ENCODE peak calls at places on chromosomes 11 and 22, in nine cellular contexts. D is HFF-Myc, H is RWPE1, F is H9, Y is mucosa of descending colon, W is body of pancreas, J is neural progenitor cell, A is prostate gland, V is astrocyte of the spinal cord. E is an unnamed sample.

GRCh38 chr11:94835571-94835970 is 67.4 kb downstream of the AMOTL1 start:
- DNase-seq in D (no peak), H (peak), F (no peak), Y (no peak), W (no peak), J (no peak), A (no peak), V (peak), E (no peak)

GRCh38 chr11:128428876-128429416 is 158.4 kb downstream of the ETS1 start:
- DNase-seq in D (no peak), H (no peak), F (no peak), Y (no peak), W (no peak), J (peak), A (no peak), V (no peak), E (no peak)

GRCh38 chr22:42356547-42356946 is 75.7 kb downstream of the NFAM1 start:
- DNase-seq in D (no peak), H (no peak), F (no peak), Y (no peak), W (no peak), J (no peak), A (no peak), V (no peak), E (no peak)

GRCh38 chr11:32034149-32034548 is 56.7 kb upstream of the RCN1 start:
- DNase-seq in D (peak), H (no peak), F (no peak), Y (no peak), W (no peak), J (no peak), A (no peak), V (peak), E (no peak)

GRCh38 chr11:12126352-12127019 is 16.1 kb downstream of the MICAL2 start:
- DNase-seq in D (peak), H (peak), F (no peak), Y (no peak), W (no peak), J (no peak), A (no peak), V (peak), E (no peak)

GRCh38 chr22:28440517-28441366 is 238.9 kb downstream of the TTC28 start:
- DNase-seq in D (no peak), H (no peak), F (no peak), Y (no peak), W (no peak), J (no peak), A (no peak), V (peak), E (no peak)

GRCh38 chr22:40463017-40463631 is 92.7 kb downstream of the SGSM3 start:
- DNase-seq in D (no peak), H (no peak), F (no peak), Y (no peak), W (no peak), J (no peak), A (no peak), V (no peak), E (no peak)

GRCh38 chr11:116376547-116376946 is 396.2 kb downstream of the BUD13 start:
- DNase-seq in D (no peak), H (no peak), F (no peak), Y (no peak), W (no peak), J (no peak), A (no peak), V (no peak), E (no peak)

GRCh38 chr11:59102259-59102765 is 4.7 kb upstream of the FAM111B start:
- DNase-seq in D (no peak), H (peak), F (peak), Y (peak), W (peak), J (peak), A (peak), V (peak), E (peak)
- TF ChIP-seq CTCF in D (peak), H (peak), F (peak), Y (peak), W (peak), J (peak), A (peak), V (peak), E (no peak)

GRCh38 chr22:35842954-35843353 is 125.3 kb downstream of the APOL5 start:
- DNase-seq in D (peak), H (peak), F (peak), Y (no peak), W (peak), J (peak), A (no peak), V (peak), E (no peak)
- TF ChIP-seq CTCF in D (peak), H (peak), F (peak), Y (peak), W (peak), J (peak), A (peak), V (peak), E (no peak)

GRCh38 chr22:24553597-24554315 is 1.2 kb downstream of the GUCD1 start:
- DNase-seq in D (no peak), H (peak), F (no peak), Y (peak), W (peak), J (peak), A (peak), V (peak), E (peak)

GRCh38 chr22:24554316-24555159 is at the start of gene GUCD1:
- DNase-seq in D (no peak), H (peak), F (peak), Y (peak), W (peak), J (peak), A (peak), V (peak), E (peak)

GRCh38 chr22:24559471-24559870 is 3.7 kb downstream of the SNRPD3 start:
- DNase-seq in D (no peak), H (no peak), F (no peak), Y (no peak), W (no peak), J (no peak), A (no peak), V (no peak), E (no peak)

GRCh38 chr22:24555160-24555495 is 190 bp upstream of the GUCD1 start:
- DNase-seq in D (peak), H (peak), F (peak), Y (peak), W (peak), J (peak), A (peak), V (peak), E (peak)

DNA sequence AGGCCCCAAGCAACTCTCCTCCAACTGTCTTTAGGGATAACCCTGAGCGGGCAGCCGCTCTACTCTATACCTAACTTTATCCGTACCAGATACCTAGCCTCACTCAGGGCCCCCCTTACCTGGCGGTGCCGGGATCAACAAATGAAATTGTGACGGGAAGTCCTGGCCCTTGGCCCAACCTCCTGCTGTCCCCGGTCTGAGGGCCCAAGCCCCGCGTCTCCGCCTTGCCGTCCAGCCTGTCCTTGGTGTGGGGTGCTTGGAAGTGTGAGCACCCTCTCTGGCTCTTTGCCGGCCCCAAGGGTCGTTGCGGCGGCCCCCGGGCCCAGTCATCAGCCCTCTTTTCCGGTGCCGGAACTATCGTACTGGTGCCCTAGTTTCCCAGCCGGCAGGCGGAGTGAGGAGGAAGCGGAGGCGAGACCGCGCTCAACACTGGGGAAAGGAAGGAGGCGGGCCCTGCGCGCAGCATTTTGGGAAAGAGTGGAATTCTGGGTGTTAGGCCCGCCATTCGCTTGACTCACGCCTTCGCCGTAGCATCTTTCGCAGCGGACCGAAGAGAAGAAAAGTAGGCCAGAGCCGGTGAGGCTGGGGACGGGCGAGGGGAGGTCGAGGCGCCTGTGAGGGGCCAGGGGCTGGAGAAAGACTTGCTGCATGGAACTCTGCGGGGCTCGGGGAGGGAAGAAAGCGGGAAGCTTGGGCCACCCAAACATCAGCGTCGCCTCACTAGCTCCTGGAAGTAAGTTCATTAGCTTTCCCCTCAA is at the start of gene SNRPD3:
- DNase-seq in D (peak), H (peak), F (peak), Y (peak), W (peak), J (peak), A (peak), V (peak), E (peak)
- TF ChIP-seq CTCF in D (no peak), H (no peak), F (no peak), Y (no peak), W (peak), J (peak), A (peak), V (no peak), E (no peak)

GRCh38 chr22:32837803-32838202 is 36.3 kb downstream of the TIMP3 start:
- DNase-seq in D (no peak), H (no peak), F (no peak), Y (no peak), W (no peak), J (no peak), A (no peak), V (no peak), E (no peak)
- TF ChIP-seq CTCF in D (no peak), H (no peak), F (no peak), Y (no peak), W (no peak), J (no peak), A (no peak), V (no peak), E (no peak)

GRCh38 chr11:63212742-63213141 is 30.7 kb downstream of the SLC22A25 start:
- DNase-seq in D (peak), H (peak), F (no peak), Y (no peak), W (no peak), J (peak), A (no peak), V (peak), E (no peak)
- TF ChIP-seq CTCF in D (peak), H (peak), F (peak), Y (no peak), W (peak), J (peak), A (peak), V (peak), E (no peak)

GRCh38 chr11:36490026-36490806 is 19.9 kb downstream of the TRAF6 start:
- DNase-seq in D (no peak), H (no peak), F (no peak), Y (no peak), W (no peak), J (no peak), A (no peak), V (no peak), E (no peak)

GRCh38 chr11:36493332-36493731 is 16.7 kb downstream of the TRAF6 start:
- DNase-seq in D (no peak), H (no peak), F (no peak), Y (no peak), W (no peak), J (no peak), A (no peak), V (no peak), E (no peak)

GRCh38 chr11:36488096-36488495 is 22.0 kb downstream of the TRAF6 start:
- DNase-seq in D (no peak), H (no peak), F (no peak), Y (no peak), W (no peak), J (no peak), A (no peak), V (no peak), E (no peak)

GRCh38 chr11:36487619-36488018 is 22.5 kb downstream of the TRAF6 start:
- DNase-seq in D (no peak), H (no peak), F (no peak), Y (no peak), W (no peak), J (no peak), A (no peak), V (no peak), E (no peak)

GRCh38 chr11:36492724-36493304 is 17.3 kb downstream of the TRAF6 start:
- DNase-seq in D (no peak), H (peak), F (no peak), Y (no peak), W (no peak), J (peak), A (no peak), V (peak), E (no peak)
- TF ChIP-seq CTCF in D (peak), H (peak), F (peak), Y (no peak), W (peak), J (peak), A (peak), V (peak), E (no peak)

GRCh38 chr11:73175551-73176144 is 33.5 kb upstream of the FCHSD2 start:
- DNase-seq in D (no peak), H (no peak), F (no peak), Y (no peak), W (peak), J (no peak), A (no peak), V (no peak), E (no peak)

GRCh38 chr11:73171762-73172161 is 29.6 kb upstream of the FCHSD2 start:
- DNase-seq in D (no peak), H (no peak), F (no peak), Y (no peak), W (no peak), J (no peak), A (no peak), V (no peak), E (no peak)

GRCh38 chr11:73174495-73174791 is 32.3 kb upstream of the FCHSD2 start:
- DNase-seq in D (no peak), H (no peak), F (no peak), Y (no peak), W (no peak), J (no peak), A (no peak), V (no peak), E (no peak)

GRCh38 chr11:73172992-73173656 is 31.0 kb upstream of the FCHSD2 start:
- DNase-seq in D (no peak), H (no peak), F (no peak), Y (no peak), W (no peak), J (no peak), A (no peak), V (no peak), E (no peak)

GRCh38 chr11:73173755-73174494 is 31.8 kb upstream of the FCHSD2 start:
- DNase-seq in D (no peak), H (no peak), F (no peak), Y (peak), W (peak), J (no peak), A (no peak), V (no peak), E (no peak)
- TF ChIP-seq CTCF in D (no peak), H (no peak), F (no peak), Y (no peak), W (no peak), J (no peak), A (no peak), V (no peak), E (no peak)

GRCh38 chr11:67355023-67355793 is 1.9 kb upstream of the POLD4 start:
- DNase-seq in D (no peak), H (no peak), F (no peak), Y (peak), W (no peak), J (no peak), A (no peak), V (no peak), E (peak)

GRCh38 chr11:67357831-67358555 is 4.6 kb upstream of the POLD4 start:
- DNase-seq in D (no peak), H (no peak), F (no peak), Y (peak), W (no peak), J (no peak), A (no peak), V (peak), E (no peak)

GRCh38 chr11:67355794-67356550 is 2.6 kb upstream of the POLD4 start:
- DNase-seq in D (no peak), H (no peak), F (no peak), Y (peak), W (no peak), J (peak), A (no peak), V (no peak), E (no peak)

GRCh38 chr11:67356551-67356866 is 3.2 kb upstream of the POLD4 start:
- DNase-seq in D (no peak), H (no peak), F (no peak), Y (peak), W (no peak), J (no peak), A (no peak), V (no peak), E (no peak)

GRCh38 chr11:67356867-67357561 is 3.7 kb upstream of the POLD4 start:
- DNase-seq in D (no peak), H (peak), F (peak), Y (peak), W (peak), J (peak), A (peak), V (peak), E (no peak)
- TF ChIP-seq CTCF in D (peak), H (peak), F (peak), Y (peak), W (peak), J (peak), A (peak), V (peak), E (peak)